ENCODE peak calls at places on chromosomes 11 and 22, in four cellular contexts. One of them, this sample, is unnamed.

GRCh38 chr11:93648168-93648567 is 13.3 kb upstream of the CEP295 start:
- DNase-seq in A549: no peak
- DNase-seq in sigmoid colon: no peak
- DNase-seq in stomach: no peak
- DNase-seq in this sample: no peak

GRCh38 chr22:35418726-35419125 is 18.8 kb downstream of the MCM5 start:
- DNase-seq in A549: no peak
- DNase-seq in sigmoid colon: no peak
- DNase-seq in stomach: no peak
- DNase-seq in this sample: no peak

GRCh38 chr11:72235351-72236057 is 8.5 kb downstream of the PHOX2A start:
- DNase-seq in A549: no peak
- DNase-seq in sigmoid colon: peak
- DNase-seq in stomach: no peak
- DNase-seq in this sample: no peak

GRCh38 chr11:15800121-15800800 is 556.1 kb downstream of the SOX6 start:
- DNase-seq in A549: no peak
- DNase-seq in sigmoid colon: no peak
- DNase-seq in stomach: peak
- DNase-seq in this sample: peak

GRCh38 chr22:29877620-29878019 is 5.4 kb upstream of the MTMR3 start:
- DNase-seq in A549: no peak
- DNase-seq in sigmoid colon: no peak
- DNase-seq in stomach: no peak
- DNase-seq in this sample: no peak

GRCh38 chr11:72307439-72307838 is 63.5 kb upstream of the PHOX2A start:
- DNase-seq in A549: no peak
- DNase-seq in sigmoid colon: no peak
- DNase-seq in stomach: no peak
- DNase-seq in this sample: no peak

GRCh38 chr11:14015711-14016110 is 53.2 kb downstream of the SPON1 start:
- DNase-seq in A549: peak
- DNase-seq in sigmoid colon: no peak
- DNase-seq in stomach: no peak
- DNase-seq in this sample: no peak

GRCh38 chr11:74681686-74682651 is 49.3 kb downstream of the CHRDL2 start:
- DNase-seq in A549: no peak
- DNase-seq in sigmoid colon: peak
- DNase-seq in stomach: peak
- DNase-seq in this sample: peak

GRCh38 chr22:27032121-27032761 is 374.9 kb downstream of the MIAT start:
- DNase-seq in A549: no peak
- DNase-seq in sigmoid colon: peak
- DNase-seq in stomach: no peak
- DNase-seq in this sample: no peak

GRCh38 chr11:67418476-67419281 is 3.2 kb downstream of the CARNS1 start:
- DNase-seq in A549: no peak
- DNase-seq in sigmoid colon: no peak
- DNase-seq in stomach: peak
- DNase-seq in this sample: no peak

GRCh38 chr11:78957481-78958245 is 383.0 kb upstream of the NARS2 start:
- DNase-seq in A549: no peak
- DNase-seq in sigmoid colon: no peak
- DNase-seq in stomach: no peak
- DNase-seq in this sample: no peak

GRCh38 chr11:10777806-10778205 is 26.8 kb downstream of the CTR9 start:
- DNase-seq in A549: no peak
- DNase-seq in sigmoid colon: no peak
- DNase-seq in stomach: no peak
- DNase-seq in this sample: no peak

GRCh38 chr22:24952837-24953293 is 349 bp downstream of the KIAA1671 start:
- DNase-seq in A549: peak
- DNase-seq in sigmoid colon: peak
- DNase-seq in stomach: peak
- DNase-seq in this sample: peak

GRCh38 chr11:117071344-117071787 is 26.9 kb downstream of the SIK3 start:
- DNase-seq in A549: no peak
- DNase-seq in sigmoid colon: peak
- DNase-seq in stomach: peak
- DNase-seq in this sample: peak

GRCh38 chr11:123475478-123475877 is 45.4 kb downstream of the GRAMD1B start:
- DNase-seq in A549: peak
- DNase-seq in sigmoid colon: peak
- DNase-seq in stomach: no peak
- DNase-seq in this sample: no peak

GRCh38 chr11:70720291-70720690 is 322.0 kb downstream of the CTTN start:
- DNase-seq in A549: no peak
- DNase-seq in sigmoid colon: no peak
- DNase-seq in stomach: no peak
- DNase-seq in this sample: no peak

GRCh38 chr11:69167130-69167915 is 11.6 kb downstream of the SMIM38 start:
- DNase-seq in A549: no peak
- DNase-seq in sigmoid colon: no peak
- DNase-seq in stomach: no peak
- DNase-seq in this sample: no peak

GRCh38 chr11:95231881-95232605 is 1.0 kb upstream of the SESN3 start:
- DNase-seq in A549: no peak
- DNase-seq in sigmoid colon: peak
- DNase-seq in stomach: peak
- DNase-seq in this sample: peak

GRCh38 chr11:1824221-1825038 is 10.4 kb upstream of the SYT8 start:
- DNase-seq in A549: no peak
- DNase-seq in sigmoid colon: no peak
- DNase-seq in stomach: no peak
- DNase-seq in this sample: no peak

GRCh38 chr11:9207229-9207628 is 57.9 kb downstream of the DENND5A start:
- DNase-seq in A549: no peak
- DNase-seq in sigmoid colon: no peak
- DNase-seq in stomach: no peak
- DNase-seq in this sample: no peak

GRCh38 chr11:35974878-35975578 is 31.2 kb downstream of the LDLRAD3 start:
- DNase-seq in A549: no peak
- DNase-seq in sigmoid colon: no peak
- DNase-seq in stomach: no peak
- DNase-seq in this sample: no peak

GRCh38 chr11:116035972-116036371 is 531.8 kb upstream of the CADM1 start:
- DNase-seq in A549: no peak
- DNase-seq in sigmoid colon: no peak
- DNase-seq in stomach: no peak
- DNase-seq in this sample: no peak

GRCh38 chr22:50531546-50532352 is 1.9 kb upstream of the TYMP start:
- DNase-seq in A549: no peak
- DNase-seq in sigmoid colon: peak
- DNase-seq in stomach: peak
- DNase-seq in this sample: peak

GRCh38 chr11:111541209-111542061 is 915 bp downstream of the LAYN start:
- DNase-seq in A549: no peak
- DNase-seq in sigmoid colon: peak
- DNase-seq in stomach: no peak
- DNase-seq in this sample: peak

GRCh38 chr11:110134120-110134519 is 40.9 kb downstream of the ZC3H12C start:
- DNase-seq in A549: no peak
- DNase-seq in sigmoid colon: no peak
- DNase-seq in stomach: no peak
- DNase-seq in this sample: no peak

GRCh38 chr11:126332221-126332711 is 23.2 kb upstream of the ST3GAL4 start:
- DNase-seq in A549: no peak
- DNase-seq in sigmoid colon: no peak
- DNase-seq in stomach: no peak
- DNase-seq in this sample: no peak

GRCh38 chr11:13316528-13316961 is 39.0 kb downstream of the BMAL1 start:
- DNase-seq in A549: no peak
- DNase-seq in sigmoid colon: no peak
- DNase-seq in stomach: no peak
- DNase-seq in this sample: no peak

GRCh38 chr22:38244106-38244505 is 28.7 kb downstream of the TMEM184B start:
- DNase-seq in A549: no peak
- DNase-seq in sigmoid colon: no peak
- DNase-seq in stomach: no peak
- DNase-seq in this sample: no peak

GRCh38 chr11:126466288-126467045 is 111.0 kb downstream of the ST3GAL4 start:
- DNase-seq in A549: no peak
- DNase-seq in sigmoid colon: no peak
- DNase-seq in stomach: no peak
- DNase-seq in this sample: no peak

GRCh38 chr11:6724013-6724412 is 40.9 kb upstream of the MRPL17 start:
- DNase-seq in A549: no peak
- DNase-seq in sigmoid colon: no peak
- DNase-seq in stomach: no peak
- DNase-seq in this sample: no peak

GRCh38 chr11:129061466-129062194 is 119.0 kb upstream of the TP53AIP1 start:
- DNase-seq in A549: peak
- DNase-seq in sigmoid colon: no peak
- DNase-seq in stomach: no peak
- DNase-seq in this sample: no peak

GRCh38 chr11:93396356-93396755 is 65.8 kb downstream of the DEUP1 start:
- DNase-seq in A549: no peak
- DNase-seq in sigmoid colon: no peak
- DNase-seq in stomach: no peak
- DNase-seq in this sample: no peak

GRCh38 chr11:66617148-66617814 is 851 bp downstream of the RBM14 start:
- DNase-seq in A549: no peak
- DNase-seq in sigmoid colon: peak
- DNase-seq in stomach: no peak
- DNase-seq in this sample: no peak

GRCh38 chr22:20510811-20511577 is 3.6 kb downstream of the MED15 start:
- DNase-seq in A549: no peak
- DNase-seq in sigmoid colon: no peak
- DNase-seq in stomach: no peak
- DNase-seq in this sample: no peak
- H3K27ac ChIP-seq in A549: peak
- H3K27ac ChIP-seq in sigmoid colon: peak
- H3K27ac ChIP-seq in stomach: peak
- H3K27ac ChIP-seq in this sample: peak

GRCh38 chr11:40292636-40293585 is 1166.5 kb downstream of the LRRC4C start:
- DNase-seq in A549: peak
- DNase-seq in sigmoid colon: peak
- DNase-seq in stomach: no peak
- DNase-seq in this sample: no peak
- H3K4me3 ChIP-seq in A549: peak
- H3K4me3 ChIP-seq in sigmoid colon: peak
- H3K4me3 ChIP-seq in stomach: peak
- H3K4me3 ChIP-seq in this sample: peak

GRCh38 chr11:45535033-45535432 is 130.4 kb downstream of the CHST1 start:
- DNase-seq in A549: no peak
- DNase-seq in sigmoid colon: no peak
- DNase-seq in stomach: no peak
- DNase-seq in this sample: no peak

GRCh38 chr11:45534132-45534531 is 131.3 kb downstream of the CHST1 start:
- DNase-seq in A549: no peak
- DNase-seq in sigmoid colon: no peak
- DNase-seq in stomach: no peak
- DNase-seq in this sample: no peak

GRCh38 chr11:45530111-45530510 is 135.3 kb downstream of the CHST1 start:
- DNase-seq in A549: no peak
- DNase-seq in sigmoid colon: no peak
- DNase-seq in stomach: no peak
- DNase-seq in this sample: no peak

GRCh38 chr11:45530776-45531175 is 134.6 kb downstream of the CHST1 start:
- DNase-seq in A549: no peak
- DNase-seq in sigmoid colon: no peak
- DNase-seq in stomach: no peak
- DNase-seq in this sample: no peak

GRCh38 chr11:45532552-45532951 is 132.9 kb downstream of the CHST1 start:
- DNase-seq in A549: no peak
- DNase-seq in sigmoid colon: no peak
- DNase-seq in stomach: no peak
- DNase-seq in this sample: no peak
- TF ChIP-seq EP300 in A549: no peak
- TF ChIP-seq EP300 in sigmoid colon: no peak
- TF ChIP-seq EP300 in stomach: no peak
- TF ChIP-seq EP300 in this sample: no peak

DNA sequence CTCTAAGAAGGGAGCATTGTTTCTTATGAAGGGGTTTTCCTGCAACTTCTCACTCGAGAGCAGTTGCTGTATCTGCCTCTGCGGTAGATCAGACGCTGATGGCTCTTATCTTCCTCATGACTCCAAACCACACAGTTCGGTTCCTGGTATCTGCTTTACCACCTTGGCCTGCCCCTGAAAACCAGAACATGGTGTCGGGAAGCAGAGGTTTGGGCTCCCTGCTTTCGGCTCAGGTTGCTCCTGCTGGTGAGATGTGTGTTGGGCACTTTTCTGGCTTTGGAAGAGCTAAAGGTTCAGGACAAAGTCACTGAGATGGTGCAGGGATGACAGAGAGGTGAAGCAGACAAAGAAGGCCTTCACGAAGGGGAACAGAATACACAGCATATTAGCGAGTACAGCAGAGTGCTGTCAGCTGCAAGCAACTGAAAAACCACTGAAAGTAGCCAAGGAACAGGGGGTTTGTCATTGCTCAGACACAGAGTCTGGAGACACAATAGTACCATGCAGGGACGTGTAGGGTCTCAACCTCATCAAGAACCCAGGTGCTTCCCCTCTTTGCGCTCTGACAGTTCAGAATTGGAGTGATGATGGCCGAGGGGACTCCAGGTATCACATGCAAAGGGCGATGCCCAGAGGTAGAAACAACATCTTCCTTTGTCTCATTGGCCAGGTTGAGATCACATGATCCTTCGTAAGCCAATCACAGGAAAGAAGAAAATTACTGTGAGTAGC is 11.9 kb upstream of the CSF2RB start:
- DNase-seq in A549: no peak
- DNase-seq in sigmoid colon: no peak
- DNase-seq in stomach: no peak
- DNase-seq in this sample: peak
- H3K27ac ChIP-seq in A549: no peak
- H3K27ac ChIP-seq in sigmoid colon: no peak
- H3K27ac ChIP-seq in stomach: peak
- H3K27ac ChIP-seq in this sample: peak

GRCh38 chr22:46084376-46084775 is 66.0 kb upstream of the PPARA start:
- DNase-seq in A549: no peak
- DNase-seq in sigmoid colon: no peak
- DNase-seq in stomach: no peak
- DNase-seq in this sample: peak
- H3K4me3 ChIP-seq in A549: peak
- H3K4me3 ChIP-seq in sigmoid colon: no peak
- H3K4me3 ChIP-seq in stomach: peak
- H3K4me3 ChIP-seq in this sample: no peak

GRCh38 chr11:47407746-47408590 is at the start of gene SLC39A13:
- DNase-seq in A549: peak
- DNase-seq in sigmoid colon: peak
- DNase-seq in stomach: peak
- DNase-seq in this sample: peak
- TF ChIP-seq EP300 in A549: no peak
- TF ChIP-seq EP300 in sigmoid colon: peak
- TF ChIP-seq EP300 in stomach: no peak
- TF ChIP-seq EP300 in this sample: no peak

This sample was measured in transverse colon.